ENCODE peak calls at places on chromosome 3, in six cellular contexts. A, F, R, G, M and O are unnamed samples.

GRCh38 chr3:159166899-159167586 is 365.2 kb downstream of the MFSD1 start:
- DNase-seq in A (no peak), F (no peak), R (no peak), G (no peak), M (no peak), O (no peak)

GRCh38 chr3:40713795-40714194 is 189.0 kb downstream of the ZNF621 start:
- DNase-seq in A (no peak), F (no peak), R (no peak), G (no peak), M (no peak), O (no peak)

GRCh38 chr3:27279153-27279552 is 90.0 kb downstream of the NEK10 start:
- DNase-seq in A (peak; percentile 1), F (no peak), R (no peak), G (no peak), M (no peak), O (peak; percentile 7)

GRCh38 chr3:39638286-39638685 is 170.8 kb downstream of the MOBP start:
- DNase-seq in A (no peak), F (no peak), R (no peak), G (no peak), M (no peak), O (no peak)

GRCh38 chr3:157239082-157239704 is 79.2 kb upstream of the CCNL1 start:
- DNase-seq in A (peak; percentile 71), F (peak; percentile 79), R (peak; percentile 49), G (peak; percentile 53), M (peak; percentile 57), O (peak; percentile 16)

GRCh38 chr3:126245811-126246727 is 65.7 kb upstream of the ALDH1L1 start:
- DNase-seq in A (peak; percentile 26), F (peak; percentile 47), R (no peak), G (no peak), M (no peak), O (peak; percentile 34)

GRCh38 chr3:195068481-195069080 is 202.4 kb downstream of the XXYLT1 start:
- DNase-seq in A (no peak), F (no peak), R (no peak), G (no peak), M (no peak), O (no peak)

GRCh38 chr3:137105277-137105977 is 147.6 kb downstream of the IL20RB start:
- DNase-seq in A (peak; percentile 4), F (peak; percentile 85), R (no peak), G (peak; percentile 10), M (no peak), O (peak; percentile 50)

GRCh38 chr3:150760431-150761200 is 2.4 kb downstream of the SIAH2 start:
- DNase-seq in A (no peak), F (peak; percentile 54), R (no peak), G (peak; percentile 40), M (no peak), O (no peak)

GRCh38 chr3:112651516-112651915 is 10.6 kb upstream of the CCDC80 start:
- DNase-seq in A (no peak), F (no peak), R (no peak), G (no peak), M (no peak), O (no peak)